ENCODE peak calls at places on chromosomes 4 and X, in nine cellular contexts. R is stimulated activated CD4-positive, alpha-beta T cell treated with anti-CD3 and anti-CD28 coated beads, Interleukin-1b, Interleukin-23, amount 100 ng/mL, for 4 hours; O is keratinocyte; Y is HS-5; W is NCI-H1436; Z is H9; E is SW480; C is heart left ventricle; M is GM23338. X is an unnamed sample.

GRCh38 chrX:103356023-103356798 is at the start of gene TCEAL9:
- DNase-seq in R (no peak), O (no peak), Y (no peak), W (peak), Z (peak), E (peak), C (peak), M (peak), X (no peak)

GRCh38 chrX:69618803-69619202 is 2.9 kb downstream of the EDA start:
- DNase-seq in R (no peak), O (no peak), Y (no peak), W (peak), Z (no peak), E (peak), C (peak), M (peak), X (no peak)

GRCh38 chr4:177530561-177530960 is 88.3 kb upstream of the AGA start:
- DNase-seq in R (no peak), O (no peak), Y (no peak), W (no peak), Z (no peak), E (no peak), C (no peak), M (no peak), X (no peak)

GRCh38 chr4:76203541-76203940 is 10.1 kb downstream of the SCARB2 start:
- DNase-seq in R (no peak), O (no peak), Y (no peak), W (no peak), Z (no peak), E (no peak), C (no peak), M (no peak), X (no peak)

GRCh38 chr4:6955261-6955911 is 45.8 kb downstream of the TBC1D14 start:
- DNase-seq in R (no peak), O (no peak), Y (no peak), W (no peak), Z (no peak), E (no peak), C (no peak), M (no peak), X (no peak)

GRCh38 chr4:147530723-147531122 is 49.8 kb downstream of the EDNRA start:
- DNase-seq in R (no peak), O (no peak), Y (no peak), W (no peak), Z (no peak), E (no peak), C (no peak), M (no peak), X (no peak)

GRCh38 chrX:40895246-40895645 is 159.9 kb upstream of the MED14 start:
- DNase-seq in R (no peak), O (no peak), Y (no peak), W (no peak), Z (no peak), E (no peak), C (no peak), M (no peak), X (no peak)

GRCh38 chr4:80989921-80990544 is 40.5 kb upstream of the BMP3 start:
- DNase-seq in R (peak), O (peak), Y (peak), W (peak), Z (no peak), E (peak), C (no peak), M (peak), X (peak)

GRCh38 chr4:74338792-74339333 is 26.1 kb upstream of the EREG start:
- DNase-seq in R (no peak), O (no peak), Y (no peak), W (no peak), Z (no peak), E (no peak), C (no peak), M (no peak), X (no peak)

GRCh38 chr4:112302320-112303274 is 5.4 kb downstream of the ALPK1 start:
- DNase-seq in R (no peak), O (no peak), Y (no peak), W (no peak), Z (no peak), E (no peak), C (no peak), M (no peak), X (no peak)